ENCODE peak calls at places on chromosomes 2 and 18, in four cellular contexts. One of them, this sample, is unnamed.

GRCh38 chr2:189770590-189771322 is 8.2 kb upstream of the OSGEPL1 start:
- DNase-seq in IMR-90: no peak
- DNase-seq in A549: no peak
- DNase-seq in endothelial cell of umbilical vein: no peak
- DNase-seq in this sample: no peak

GRCh38 chr2:69465513-69466456 is 28.6 kb upstream of the NFU1 start:
- DNase-seq in IMR-90: no peak
- DNase-seq in A549: no peak
- DNase-seq in endothelial cell of umbilical vein: no peak
- DNase-seq in this sample: no peak

GRCh38 chr2:38712871-38713270 is 38.3 kb downstream of the SRSF7 start:
- DNase-seq in IMR-90: no peak
- DNase-seq in A549: no peak
- DNase-seq in endothelial cell of umbilical vein: no peak
- DNase-seq in this sample: no peak

GRCh38 chr2:185835974-185836373 is 97.4 kb downstream of the FSIP2 start:
- DNase-seq in IMR-90: no peak
- DNase-seq in A549: no peak
- DNase-seq in endothelial cell of umbilical vein: no peak
- DNase-seq in this sample: no peak

GRCh38 chr2:23381084-23381483 is 3.9 kb upstream of the KLHL29 start:
- DNase-seq in IMR-90: peak; percentile 77
- DNase-seq in A549: peak; percentile 79
- DNase-seq in endothelial cell of umbilical vein: peak; percentile 91
- DNase-seq in this sample: peak; percentile 97

GRCh38 chr18:3246636-3247242 is 862 bp upstream of the MYL12A start:
- DNase-seq in IMR-90: no peak
- DNase-seq in A549: no peak
- DNase-seq in endothelial cell of umbilical vein: no peak
- DNase-seq in this sample: no peak

GRCh38 chr2:56130463-56131070 is 53.2 kb upstream of the CCDC85A start:
- DNase-seq in IMR-90: peak; percentile 31
- DNase-seq in A549: peak; percentile 48
- DNase-seq in endothelial cell of umbilical vein: peak; percentile 78
- DNase-seq in this sample: peak; percentile 27

GRCh38 chr2:220707261-220707660 is 864.8 kb downstream of the EPHA4 start:
- DNase-seq in IMR-90: no peak
- DNase-seq in A549: no peak
- DNase-seq in endothelial cell of umbilical vein: no peak
- DNase-seq in this sample: no peak

GRCh38 chr18:12079504-12080237 is 14.0 kb upstream of the ANKRD62 start:
- DNase-seq in IMR-90: peak; percentile 30
- DNase-seq in A549: no peak
- DNase-seq in endothelial cell of umbilical vein: peak; percentile 91
- DNase-seq in this sample: no peak

GRCh38 chr18:74963820-74964446 is 245.0 kb downstream of the PTGR3 start:
- DNase-seq in IMR-90: peak; percentile 56
- DNase-seq in A549: peak; percentile 47
- DNase-seq in endothelial cell of umbilical vein: peak; percentile 62
- DNase-seq in this sample: peak; percentile 73

GRCh38 chr2:85594715-85595377 is 699 bp upstream of the RNF181 start:
- DNase-seq in IMR-90: no peak
- DNase-seq in A549: no peak
- DNase-seq in endothelial cell of umbilical vein: no peak
- DNase-seq in this sample: no peak

GRCh38 chr2:175807031-175807873 is 194.8 kb downstream of the LNPK start:
- DNase-seq in IMR-90: peak; percentile 16
- DNase-seq in A549: no peak
- DNase-seq in endothelial cell of umbilical vein: no peak
- DNase-seq in this sample: no peak

GRCh38 chr18:31497711-31498449 is at the start of gene DSG2:
- DNase-seq in IMR-90: no peak
- DNase-seq in A549: peak; percentile 63
- DNase-seq in endothelial cell of umbilical vein: no peak
- DNase-seq in this sample: no peak

GRCh38 chr18:53689886-53690285 is 534.6 kb downstream of the MBD2 start:
- DNase-seq in IMR-90: no peak
- DNase-seq in A549: no peak
- DNase-seq in endothelial cell of umbilical vein: no peak
- DNase-seq in this sample: no peak

GRCh38 chr2:56465491-56465890 is 281.7 kb downstream of the CCDC85A start:
- DNase-seq in IMR-90: no peak
- DNase-seq in A549: no peak
- DNase-seq in endothelial cell of umbilical vein: no peak
- DNase-seq in this sample: no peak

GRCh38 chr2:230914886-230915285 is 10.2 kb downstream of the GPR55 start:
- DNase-seq in IMR-90: no peak
- DNase-seq in A549: no peak
- DNase-seq in endothelial cell of umbilical vein: no peak
- DNase-seq in this sample: no peak

GRCh38 chr18:59631583-59632181 is 65.5 kb downstream of the CCBE1 start:
- DNase-seq in IMR-90: peak; percentile 58
- DNase-seq in A549: peak; percentile 20
- DNase-seq in endothelial cell of umbilical vein: peak; percentile 21
- DNase-seq in this sample: peak; percentile 12

GRCh38 chr2:227447606-227448005 is 24.4 kb upstream of the AGFG1 start:
- DNase-seq in IMR-90: peak; percentile 88
- DNase-seq in A549: peak; percentile 35
- DNase-seq in endothelial cell of umbilical vein: no peak
- DNase-seq in this sample: no peak

GRCh38 chr2:239520811-239521517 is 120.1 kb upstream of the HDAC4 start:
- DNase-seq in IMR-90: no peak
- DNase-seq in A549: no peak
- DNase-seq in endothelial cell of umbilical vein: no peak
- DNase-seq in this sample: no peak

GRCh38 chr2:85753525-85754312 is at the start of gene ATOH8:
- DNase-seq in IMR-90: peak; percentile 67
- DNase-seq in A549: peak; percentile 77
- DNase-seq in endothelial cell of umbilical vein: peak; percentile 61
- DNase-seq in this sample: no peak

GRCh38 chr2:2646312-2647051 is 315.4 kb upstream of the MYT1L start:
- DNase-seq in IMR-90: no peak
- DNase-seq in A549: no peak
- DNase-seq in endothelial cell of umbilical vein: no peak
- DNase-seq in this sample: no peak

GRCh38 chr2:172280820-172281454 is 146.4 kb upstream of the ITGA6 start:
- DNase-seq in IMR-90: no peak
- DNase-seq in A549: no peak
- DNase-seq in endothelial cell of umbilical vein: no peak
- DNase-seq in this sample: no peak

GRCh38 chr18:41266616-41267015 is 688.4 kb upstream of the PIK3C3 start:
- DNase-seq in IMR-90: peak; percentile 77
- DNase-seq in A549: no peak
- DNase-seq in endothelial cell of umbilical vein: no peak
- DNase-seq in this sample: no peak

GRCh38 chr18:22335644-22336275 is 82.0 kb downstream of the CTAGE1 start:
- DNase-seq in IMR-90: no peak
- DNase-seq in A549: no peak
- DNase-seq in endothelial cell of umbilical vein: peak; percentile 50
- DNase-seq in this sample: no peak

GRCh38 chr2:66869076-66869475 is 434.2 kb downstream of the MEIS1 start:
- DNase-seq in IMR-90: peak; percentile 96
- DNase-seq in A549: no peak
- DNase-seq in endothelial cell of umbilical vein: peak; percentile 58
- DNase-seq in this sample: no peak

GRCh38 chr2:36663851-36664715 is 32.4 kb upstream of the VIT start:
- DNase-seq in IMR-90: peak; percentile 71
- DNase-seq in A549: peak; percentile 85
- DNase-seq in endothelial cell of umbilical vein: peak; percentile 82
- DNase-seq in this sample: peak; percentile 74

GRCh38 chr2:101831351-101831865 is 133.9 kb downstream of the MAP4K4 start:
- DNase-seq in IMR-90: peak; percentile 78
- DNase-seq in A549: peak; percentile 78
- DNase-seq in endothelial cell of umbilical vein: peak; percentile 85
- DNase-seq in this sample: peak; percentile 51

GRCh38 chr18:75624836-75625235 is 197.3 kb upstream of the SMIM21 start:
- DNase-seq in IMR-90: no peak
- DNase-seq in A549: no peak
- DNase-seq in endothelial cell of umbilical vein: no peak
- DNase-seq in this sample: no peak

GRCh38 chr2:227161947-227162346 is 2.1 kb downstream of the COL4A4 start:
- DNase-seq in IMR-90: no peak
- DNase-seq in A549: no peak
- DNase-seq in endothelial cell of umbilical vein: no peak
- DNase-seq in this sample: no peak

GRCh38 chr2:232501794-232502499 is 14.3 kb upstream of the ECEL1 start:
- DNase-seq in IMR-90: no peak
- DNase-seq in A549: no peak
- DNase-seq in endothelial cell of umbilical vein: no peak
- DNase-seq in this sample: no peak

GRCh38 chr2:189217546-189217945 is 38.0 kb upstream of the COL5A2 start:
- DNase-seq in IMR-90: peak; percentile 84
- DNase-seq in A549: peak; percentile 93
- DNase-seq in endothelial cell of umbilical vein: peak; percentile 28
- DNase-seq in this sample: no peak

GRCh38 chr2:122634261-122634660 is 878.8 kb downstream of the TSN start:
- DNase-seq in IMR-90: peak; percentile 58
- DNase-seq in A549: peak; percentile 26
- DNase-seq in endothelial cell of umbilical vein: no peak
- DNase-seq in this sample: peak; percentile 56

GRCh38 chr2:168175469-168175868 is 71.9 kb downstream of the STK39 start:
- DNase-seq in IMR-90: no peak
- DNase-seq in A549: no peak
- DNase-seq in endothelial cell of umbilical vein: no peak
- DNase-seq in this sample: no peak

GRCh38 chr18:79524181-79525078 is 128.7 kb downstream of the NFATC1 start:
- DNase-seq in IMR-90: no peak
- DNase-seq in A549: no peak
- DNase-seq in endothelial cell of umbilical vein: no peak
- DNase-seq in this sample: no peak

GRCh38 chr18:32937007-32937540 is 164.3 kb upstream of the KLHL14 start:
- DNase-seq in IMR-90: no peak
- DNase-seq in A549: no peak
- DNase-seq in endothelial cell of umbilical vein: no peak
- DNase-seq in this sample: no peak

DNA sequence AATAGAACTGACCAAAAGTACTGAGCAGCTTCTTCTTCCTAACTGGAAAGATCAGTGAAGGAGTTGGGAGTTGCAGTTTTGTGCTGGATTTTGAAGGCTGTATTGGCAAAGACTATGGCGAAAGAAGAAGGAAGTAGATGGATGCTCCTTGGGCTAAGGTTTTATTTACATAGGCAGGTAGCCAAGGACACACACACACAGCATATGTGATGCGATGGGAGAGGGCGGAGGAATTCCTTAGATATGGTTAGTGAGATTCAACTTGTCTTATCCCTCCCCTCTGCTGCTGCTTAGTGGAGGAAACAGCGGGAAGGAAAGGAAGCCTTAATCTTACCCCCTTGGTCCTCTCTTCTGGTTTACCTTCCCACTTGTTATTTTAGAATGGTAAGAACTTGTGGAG is 87.8 kb downstream of the OSBPL6 start:
- DNase-seq in IMR-90: peak; percentile 84
- DNase-seq in A549: peak; percentile 82
- DNase-seq in endothelial cell of umbilical vein: peak; percentile 31
- DNase-seq in this sample: no peak
- TF ChIP-seq CTCF in IMR-90: no peak
- TF ChIP-seq CTCF in A549: no peak
- TF ChIP-seq CTCF in endothelial cell of umbilical vein: no peak
- TF ChIP-seq CTCF in this sample: no peak

GRCh38 chr2:161123531-161124030 is 36.6 kb upstream of the TANK start:
- DNase-seq in IMR-90: no peak
- DNase-seq in A549: no peak
- DNase-seq in endothelial cell of umbilical vein: no peak
- DNase-seq in this sample: no peak
- H3K27ac ChIP-seq in IMR-90: peak overlapping the region; percentile 72
- H3K27ac ChIP-seq in A549: peak overlapping the region; percentile 90
- H3K27ac ChIP-seq in endothelial cell of umbilical vein: peak overlapping the region; percentile 92
- H3K27ac ChIP-seq in this sample: peak overlapping the region; percentile 92

GRCh38 chr2:64750001-64750816 is 96.5 kb upstream of the SERTAD2 start:
- DNase-seq in IMR-90: peak; percentile 33
- DNase-seq in A549: peak; percentile 64
- DNase-seq in endothelial cell of umbilical vein: peak; percentile 68
- DNase-seq in this sample: no peak
- TF ChIP-seq CTCF in IMR-90: no peak
- TF ChIP-seq CTCF in A549: peak; percentile 36
- TF ChIP-seq CTCF in endothelial cell of umbilical vein: no peak
- TF ChIP-seq CTCF in this sample: peak; percentile 37

DNA sequence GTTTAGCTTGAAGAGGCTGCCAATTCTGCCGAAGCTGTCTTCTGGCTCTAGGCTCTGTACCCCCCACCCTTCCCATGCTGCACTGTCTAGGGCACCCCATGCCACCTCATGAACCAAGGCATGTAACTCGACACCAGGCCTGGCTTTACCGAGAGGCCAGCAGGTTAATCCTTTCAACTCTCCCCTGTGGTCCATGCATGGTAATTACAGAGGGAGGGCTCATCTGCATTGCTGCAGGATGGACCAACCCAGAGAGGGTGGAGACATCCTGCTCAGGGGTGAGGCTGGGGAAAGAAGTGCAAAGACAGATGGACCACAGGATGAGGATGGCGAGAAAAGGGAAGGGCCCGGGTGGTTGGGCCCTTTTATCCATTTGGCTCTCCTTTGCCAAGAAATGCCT is 65.8 kb downstream of the KCTD1 start:
- DNase-seq in IMR-90: no peak
- DNase-seq in A549: peak; percentile 85
- DNase-seq in endothelial cell of umbilical vein: no peak
- DNase-seq in this sample: no peak
- H3K27ac ChIP-seq in IMR-90: no peak overlapping the region
- H3K27ac ChIP-seq in A549: peak overlapping the region; percentile 98
- H3K27ac ChIP-seq in endothelial cell of umbilical vein: no peak overlapping the region
- H3K27ac ChIP-seq in this sample: peak overlapping the region; percentile 93

GRCh38 chr2:238241970-238242369 is 2.1 kb upstream of the HES6 start:
- DNase-seq in IMR-90: no peak
- DNase-seq in A549: no peak
- DNase-seq in endothelial cell of umbilical vein: no peak
- DNase-seq in this sample: no peak

GRCh38 chr2:238244151-238244550 is 4.3 kb upstream of the HES6 start:
- DNase-seq in IMR-90: no peak
- DNase-seq in A549: no peak
- DNase-seq in endothelial cell of umbilical vein: no peak
- DNase-seq in this sample: no peak

GRCh38 chr2:238243496-238244076 is 3.7 kb upstream of the HES6 start:
- DNase-seq in IMR-90: no peak
- DNase-seq in A549: no peak
- DNase-seq in endothelial cell of umbilical vein: no peak
- DNase-seq in this sample: no peak

GRCh38 chr2:238240761-238241711 is 1.2 kb upstream of the HES6 start:
- DNase-seq in IMR-90: no peak
- DNase-seq in A549: no peak
- DNase-seq in endothelial cell of umbilical vein: peak; percentile 17
- DNase-seq in this sample: no peak

GRCh38 chr2:238242731-238243495 is 3.1 kb upstream of the HES6 start:
- DNase-seq in IMR-90: no peak
- DNase-seq in A549: no peak
- DNase-seq in endothelial cell of umbilical vein: no peak
- DNase-seq in this sample: no peak
- TF ChIP-seq CTCF in IMR-90: no peak
- TF ChIP-seq CTCF in A549: no peak
- TF ChIP-seq CTCF in endothelial cell of umbilical vein: no peak
- TF ChIP-seq CTCF in this sample: no peak

GRCh38 chr18:48544661-48545415 is 6.0 kb downstream of the CTIF start:
- DNase-seq in IMR-90: no peak
- DNase-seq in A549: no peak
- DNase-seq in endothelial cell of umbilical vein: no peak
- DNase-seq in this sample: no peak
- H3K27ac ChIP-seq in IMR-90: peak overlapping the region; percentile 81
- H3K27ac ChIP-seq in A549: peak overlapping the region; percentile 74
- H3K27ac ChIP-seq in endothelial cell of umbilical vein: peak overlapping the region; percentile 85
- H3K27ac ChIP-seq in this sample: no peak overlapping the region

GRCh38 chr2:21363364-21363763 is 239.6 kb downstream of the TDRD15 start:
- DNase-seq in IMR-90: no peak
- DNase-seq in A549: no peak
- DNase-seq in endothelial cell of umbilical vein: no peak
- DNase-seq in this sample: no peak
- TF ChIP-seq CTCF in IMR-90: no peak
- TF ChIP-seq CTCF in A549: no peak
- TF ChIP-seq CTCF in endothelial cell of umbilical vein: no peak
- TF ChIP-seq CTCF in this sample: peak; percentile 31

This sample was measured in Panc1.